ENCODE peak calls at places on chromosomes 13 and 19, in five cellular contexts. C is transverse colon, S is IMR-90, L is ovary, I is body of pancreas. F is an unnamed sample. For H3K36me3, the result is how much of the 10 kb centered on the place peaks cover.

GRCh38 chr13:40193290-40194203 is 472.9 kb downstream of the FOXO1 start:
- DNase-seq in C (no peak), S (no peak), L (no peak), I (peak), F (no peak)

GRCh38 chr19:1266116-1266817 is 2.9 kb upstream of the CIRBP start:
- DNase-seq in C (peak), S (peak), L (peak), I (peak), F (peak)

GRCh38 chr13:61084983-61085382 is 330.7 kb downstream of the PCDH20 start:
- DNase-seq in C (no peak), S (peak), L (no peak), I (no peak), F (no peak)

GRCh38 chr13:88622362-88622973 is 951.3 kb downstream of the SLITRK5 start:
- DNase-seq in C (no peak), S (no peak), L (no peak), I (no peak), F (no peak)

GRCh38 chr13:30037766-30038165 is 187.3 kb upstream of the UBL3 start:
- DNase-seq in C (no peak), S (peak), L (no peak), I (no peak), F (no peak)

GRCh38 chr13:106958690-106959089 is 390.8 kb upstream of the ARGLU1 start:
- DNase-seq in C (no peak), S (no peak), L (no peak), I (no peak), F (no peak)

GRCh38 chr19:35248310-35249145 is at the start of gene LSR:
- DNase-seq in C (peak), S (no peak), L (peak), I (peak), F (peak)

GRCh38 chr13:64529874-64530485 is 2700.2 kb downstream of the PCDH9 start:
- DNase-seq in C (no peak), S (no peak), L (no peak), I (no peak), F (no peak)

GRCh38 chr19:33310606-33311325 is 8.4 kb upstream of the CEBPA start:
- DNase-seq in C (peak), S (no peak), L (no peak), I (peak), F (no peak)

GRCh38 chr13:112947796-112948195 is 21.2 kb upstream of the MCF2L start:
- DNase-seq in C (no peak), S (no peak), L (no peak), I (no peak), F (no peak)

GRCh38 chr19:31592456-31592855 is 243.2 kb upstream of the TSHZ3 start:
- DNase-seq in C (no peak), S (no peak), L (no peak), I (no peak), F (no peak)

GRCh38 chr19:35484637-35485036 is 5.6 kb downstream of the KRTDAP start:
- DNase-seq in C (no peak), S (no peak), L (no peak), I (no peak), F (no peak)

DNA sequence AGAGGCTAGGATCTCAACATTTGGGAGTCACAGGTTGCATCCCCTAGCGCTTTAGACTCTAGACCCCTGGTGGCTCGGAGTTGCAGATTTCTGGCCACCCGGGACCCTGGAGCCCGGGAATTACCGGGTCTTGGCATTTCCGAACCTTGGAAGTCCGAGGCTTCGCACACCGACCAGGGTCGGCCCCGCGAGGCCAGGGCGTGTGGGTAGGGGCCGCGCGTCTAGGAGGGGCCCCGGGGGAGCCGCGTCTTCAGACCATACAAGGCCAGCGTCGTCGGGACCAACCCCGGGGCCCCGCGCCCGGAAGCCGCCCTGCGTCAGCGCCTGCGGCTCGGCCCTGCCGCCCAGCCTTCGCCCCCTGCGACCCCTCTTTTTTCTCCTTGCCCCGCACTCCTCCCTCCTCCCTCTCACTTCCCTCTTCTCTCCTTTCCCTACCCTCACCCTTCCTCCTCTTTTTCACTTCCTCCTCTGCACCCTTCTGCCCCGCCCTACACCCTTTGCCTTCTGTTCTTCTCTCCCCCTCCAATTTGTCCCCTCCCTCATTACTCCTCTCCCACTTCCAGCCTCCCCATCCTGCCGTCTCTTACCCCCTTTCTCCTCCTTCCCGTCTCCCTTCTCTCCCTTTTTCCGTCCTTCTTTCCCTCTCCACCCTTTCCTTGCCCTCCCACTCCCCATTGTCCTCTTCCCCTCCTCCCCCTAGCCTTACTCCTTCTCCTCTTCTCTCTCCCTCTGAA is 2.4 kb upstream of the PLEKHG2 start:
- DNase-seq in C (peak), S (no peak), L (peak), I (peak), F (peak)
- TF ChIP-seq POLR2A in C (peak), S (peak), L (peak), I (peak), F (peak)

GRCh38 chr19:3670258-3670795 is 29.9 kb downstream of the PIP5K1C start:
- DNase-seq in C (peak), S (peak), L (peak), I (peak), F (peak)

GRCh38 chr19:3669134-3669436 is 31.2 kb downstream of the PIP5K1C start:
- DNase-seq in C (no peak), S (no peak), L (no peak), I (no peak), F (no peak)

GRCh38 chr19:3670796-3671679 is 29.2 kb downstream of the PIP5K1C start:
- DNase-seq in C (peak), S (peak), L (peak), I (peak), F (peak)

GRCh38 chr19:3668331-3669133 is 31.7 kb downstream of the PIP5K1C start:
- DNase-seq in C (no peak), S (peak), L (no peak), I (no peak), F (no peak)

GRCh38 chr19:3669616-3670257 is 30.5 kb downstream of the PIP5K1C start:
- DNase-seq in C (no peak), S (no peak), L (peak), I (no peak), F (no peak)
- H3K4me3 ChIP-seq in C (no peak), S (no peak), L (peak), I (no peak), F (no peak)

DNA sequence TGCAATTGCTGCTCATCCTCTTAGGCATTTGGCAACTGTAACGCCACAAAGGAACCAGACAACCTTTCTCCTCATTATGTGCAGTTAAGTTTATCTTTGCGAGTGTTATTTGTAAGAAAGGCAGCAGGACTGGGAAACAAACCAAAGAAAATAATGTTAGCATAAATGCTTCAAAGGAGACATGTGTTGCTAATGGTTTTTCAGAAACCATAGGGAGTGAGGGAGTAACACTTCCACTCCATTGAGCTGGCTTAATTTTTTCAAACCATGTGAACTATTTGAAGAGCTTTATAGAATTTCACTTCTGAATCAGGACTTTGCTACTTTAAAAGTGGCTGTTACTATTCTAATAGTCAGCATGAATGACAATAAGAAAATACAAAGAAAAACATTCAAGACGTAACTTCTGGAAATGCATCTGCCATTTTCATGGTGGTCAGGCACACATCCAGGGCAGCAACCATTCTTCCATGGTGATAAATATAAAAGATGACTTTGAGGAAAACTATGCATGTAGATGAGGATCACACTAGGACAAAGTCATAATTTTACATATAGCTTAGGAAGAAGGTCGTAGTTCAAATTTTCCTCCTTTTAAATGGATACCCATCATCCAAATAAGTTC is 423.2 kb downstream of the MZT1 start:
- DNase-seq in C (no peak), S (no peak), L (no peak), I (no peak), F (no peak)
- H3K36me3 ChIP-seq in C (under half), S (under half), L (under half), I (under half), F (under half)

DNA sequence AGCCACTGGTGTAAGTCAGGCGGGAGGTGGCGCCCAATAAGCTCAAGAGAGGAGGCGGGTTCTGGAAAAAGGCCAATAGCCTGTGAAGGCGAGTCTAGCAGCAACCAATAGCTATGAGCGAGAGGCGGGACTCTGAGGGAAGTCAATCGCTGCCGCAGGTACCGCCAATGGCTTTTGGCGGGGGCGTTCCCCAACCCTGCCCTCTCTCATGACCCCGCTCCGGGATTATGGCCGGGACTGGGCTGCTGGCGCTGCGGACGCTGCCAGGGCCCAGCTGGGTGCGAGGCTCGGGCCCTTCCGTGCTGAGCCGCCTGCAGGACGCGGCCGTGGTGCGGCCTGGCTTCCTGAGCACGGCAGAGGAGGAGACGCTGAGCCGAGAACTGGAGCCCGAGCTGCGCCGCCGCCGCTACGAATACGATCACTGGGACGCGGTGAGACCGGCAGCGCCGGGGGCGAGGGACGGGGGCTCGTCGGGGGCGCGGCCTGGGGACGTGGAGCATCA is at the start of gene ALKBH7:
- DNase-seq in C (peak), S (peak), L (peak), I (peak), F (peak)
- TF ChIP-seq POLR2A in C (peak), S (peak), L (peak), I (peak), F (peak)

GRCh38 chr19:16594131-16594586 is 21.9 kb upstream of the SLC35E1 start:
- DNase-seq in C (peak), S (no peak), L (no peak), I (no peak), F (no peak)

GRCh38 chr19:16593181-16593580 is 21.0 kb upstream of the SLC35E1 start:
- DNase-seq in C (no peak), S (no peak), L (no peak), I (no peak), F (no peak)

GRCh38 chr19:16595097-16595496 is 22.9 kb upstream of the SLC35E1 start:
- DNase-seq in C (no peak), S (no peak), L (no peak), I (no peak), F (no peak)

GRCh38 chr19:16596399-16596798 is 24.2 kb upstream of the SLC35E1 start:
- DNase-seq in C (no peak), S (no peak), L (no peak), I (no peak), F (no peak)

DNA sequence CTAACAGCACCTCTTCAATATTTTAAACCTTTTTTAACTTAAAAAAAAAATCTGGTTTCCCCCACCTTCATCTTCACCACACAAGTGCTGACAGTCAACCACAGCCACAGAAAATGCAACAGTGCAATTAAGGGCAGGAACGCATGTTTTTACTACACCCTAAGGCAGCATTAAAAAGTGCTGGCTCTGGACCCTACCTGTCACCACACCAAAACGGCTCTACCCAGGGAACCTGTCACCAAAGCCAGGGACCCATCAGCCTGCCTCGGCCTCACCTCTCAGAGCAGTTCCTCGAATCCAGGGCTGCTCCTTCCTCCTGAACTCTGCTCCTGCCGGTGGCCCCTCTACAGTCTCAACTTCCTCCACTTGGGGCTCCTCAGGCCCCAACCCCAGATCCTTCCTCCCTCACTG is 22.5 kb upstream of the SLC35E1 start:
- DNase-seq in C (no peak), S (no peak), L (no peak), I (no peak), F (no peak)
- H3K4me3 ChIP-seq in C (no peak), S (no peak), L (no peak), I (no peak), F (no peak)

DNA sequence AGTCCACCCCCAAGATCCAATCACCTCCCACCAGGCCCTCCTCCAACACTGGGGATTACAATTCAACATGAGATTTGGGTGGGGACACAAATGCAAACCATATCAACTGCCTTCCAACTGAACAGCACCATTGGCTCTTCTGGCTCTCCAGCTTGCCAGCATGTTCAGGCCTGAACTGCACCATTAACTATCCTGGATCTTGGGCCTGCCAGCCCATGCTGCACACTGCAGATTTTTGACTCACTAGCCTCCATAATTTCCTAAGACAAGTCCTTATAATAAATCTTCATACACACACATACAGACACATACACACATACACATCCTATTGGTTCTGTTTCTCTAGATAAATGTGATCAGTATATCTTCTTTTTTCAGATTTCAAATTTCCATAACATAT is 737.1 kb upstream of the SPRY2 start:
- DNase-seq in C (no peak), S (no peak), L (no peak), I (no peak), F (no peak)
- H3K36me3 ChIP-seq in C (under half), S (under half), L (under half), I (under half), F (under half)

GRCh38 chr19:41219924-41220567 is 1.0 kb downstream of the AXL start:
- DNase-seq in C (peak), S (peak), L (peak), I (peak), F (peak)
- TF ChIP-seq POLR2A in C (peak), S (peak), L (no peak), I (no peak), F (no peak)